ENCODE peak calls at places on chromosomes 7 and 10, in eight cellular contexts. F is OCI-LY7; Z is IMR-90; H is WTC11; U is activated CD8-positive, alpha-beta T cell treated with anti-CD3 and anti-CD28 coated beads for 36 hours; B is stomach; G is neural crest cell; D is CD8-positive, alpha-beta T cell. E is an unnamed sample.

GRCh38 chr10:86366902-86367338 is 325 bp upstream of the GRID1 start:
- DNase-seq in U (no peak), B (no peak), Z (no peak), H (no peak), F (no peak), G (peak), D (no peak), E (no peak)

GRCh38 chr7:2487586-2488271 is 11.5 kb upstream of the GRIFIN start:
- DNase-seq in B (no peak), H (no peak), F (no peak), U (no peak), D (no peak), G (no peak), Z (no peak), E (no peak)

GRCh38 chr7:117385340-117386124 is 41.8 kb downstream of the ASZ1 start:
- DNase-seq in G (no peak), F (peak), Z (peak), U (no peak), H (no peak), B (no peak), D (no peak), E (peak)

GRCh38 chr10:96509017-96509641 is 4.6 kb downstream of the TLL2 start:
- DNase-seq in D (no peak), G (no peak), H (no peak), F (no peak), U (no peak), B (no peak), Z (peak), E (no peak)

GRCh38 chr7:149662591-149663095 is 110.7 kb downstream of the ZNF467 start:
- DNase-seq in F (peak), D (peak), G (peak), B (peak), H (peak), Z (peak), U (peak), E (peak)

GRCh38 chr7:135389971-135390370 is 119.9 kb downstream of the CNOT4 start:
- DNase-seq in Z (no peak), B (no peak), G (no peak), U (no peak), D (no peak), H (no peak), F (no peak), E (no peak)

GRCh38 chr10:7410800-7411670 is at the start of gene SFMBT2:
- DNase-seq in G (peak), F (peak), H (peak), D (no peak), B (peak), U (peak), Z (peak), E (peak)

GRCh38 chr7:85750454-85750949 is 563.6 kb upstream of the SEMA3D start:
- DNase-seq in U (peak), D (no peak), F (peak), Z (peak), H (peak), B (no peak), G (peak), E (peak)

GRCh38 chr10:72682626-72683025 is 9.3 kb upstream of the MCU start:
- DNase-seq in G (no peak), Z (no peak), D (no peak), F (no peak), U (no peak), B (no peak), H (no peak), E (no peak)

GRCh38 chr10:26698909-26699308 is 1.4 kb downstream of the PDSS1 start:
- DNase-seq in G (no peak), U (no peak), F (no peak), B (no peak), H (no peak), Z (no peak), D (no peak), E (no peak)

GRCh38 chr10:28774051-28774995 is 97.0 kb downstream of the BAMBI start:
- DNase-seq in D (no peak), F (no peak), Z (no peak), U (no peak), G (no peak), H (no peak), B (no peak), E (no peak)

GRCh38 chr7:133051066-133051465 is 30.8 kb downstream of the CHCHD3 start:
- DNase-seq in F (peak), G (no peak), Z (peak), U (no peak), B (no peak), D (no peak), H (no peak), E (peak)

GRCh38 chr10:86203162-86203905 is 163.3 kb downstream of the GRID1 start:
- DNase-seq in U (peak), F (peak), G (peak), Z (peak), B (no peak), D (no peak), H (peak), E (peak)

GRCh38 chr10:43128958-43129706 is 9.1 kb upstream of the CSGALNACT2 start:
- DNase-seq in H (no peak), G (no peak), Z (peak), F (no peak), B (peak), U (peak), D (no peak), E (peak)

GRCh38 chr10:131246089-131246488 is 65.4 kb downstream of the TCERG1L start:
- DNase-seq in G (no peak), H (no peak), Z (no peak), B (no peak), U (no peak), D (no peak), F (no peak), E (no peak)

GRCh38 chr7:26093023-26093422 is 59.0 kb upstream of the NFE2L3 start:
- DNase-seq in D (no peak), B (no peak), Z (no peak), U (no peak), G (no peak), H (no peak), F (no peak), E (no peak)

GRCh38 chr7:26087321-26088091 is 64.5 kb upstream of the NFE2L3 start:
- DNase-seq in U (no peak), Z (no peak), F (no peak), H (no peak), G (no peak), D (no peak), B (no peak), E (no peak)

GRCh38 chr7:26090927-26091519 is 61.0 kb upstream of the NFE2L3 start:
- DNase-seq in G (no peak), B (no peak), F (peak), U (peak), H (no peak), D (no peak), Z (peak), E (peak)

DNA sequence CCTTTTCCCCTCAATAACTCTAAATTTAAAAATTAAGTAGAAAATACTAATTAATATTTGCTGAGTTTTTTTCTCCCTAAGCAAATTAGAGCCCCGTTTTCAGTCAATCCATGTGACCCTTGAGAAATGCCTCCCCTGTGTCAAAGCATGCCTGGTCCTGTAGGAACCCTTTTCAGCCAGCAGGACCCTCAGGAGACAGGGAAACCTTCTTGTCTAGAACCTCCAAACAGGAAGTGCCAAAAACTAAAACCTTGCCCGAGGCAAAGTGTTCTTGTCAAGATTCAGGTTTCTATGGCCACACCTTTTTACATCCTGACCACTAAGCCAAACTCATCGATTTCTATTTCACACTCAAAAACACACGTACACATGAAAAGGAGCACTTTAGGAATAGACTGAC is 60.1 kb upstream of the NFE2L3 start:
- DNase-seq in H (no peak), G (no peak), B (no peak), D (no peak), Z (peak), F (peak), U (peak), E (no peak)
- TF ChIP-seq CTCF in H (no peak), G (peak), B (no peak), D (no peak), Z (peak), F (no peak), U (no peak), E (no peak)

GRCh38 chr10:47049056-47049851 is 138.0 kb downstream of the PTPN20 start:
- DNase-seq in F (no peak), H (no peak), D (no peak), G (no peak), U (no peak), Z (no peak), B (peak), E (no peak)

GRCh38 chr10:47047577-47048532 is 136.6 kb downstream of the PTPN20 start:
- DNase-seq in Z (peak), U (peak), H (peak), D (peak), F (peak), B (peak), G (peak), E (peak)

GRCh38 chr10:47049906-47050305 is 138.7 kb downstream of the PTPN20 start:
- DNase-seq in Z (no peak), U (no peak), F (no peak), D (no peak), B (peak), H (no peak), G (no peak), E (no peak)

GRCh38 chr10:47047127-47047504 is 135.9 kb downstream of the PTPN20 start:
- DNase-seq in B (no peak), F (no peak), U (no peak), Z (no peak), H (peak), G (no peak), D (no peak), E (no peak)

GRCh38 chr10:47048533-47048905 is 137.3 kb downstream of the PTPN20 start:
- DNase-seq in F (no peak), B (peak), G (no peak), H (peak), U (peak), D (no peak), Z (no peak), E (no peak)
- TF ChIP-seq CTCF in F (no peak), B (no peak), G (no peak), H (no peak), U (no peak), D (no peak), Z (no peak), E (no peak)

DNA sequence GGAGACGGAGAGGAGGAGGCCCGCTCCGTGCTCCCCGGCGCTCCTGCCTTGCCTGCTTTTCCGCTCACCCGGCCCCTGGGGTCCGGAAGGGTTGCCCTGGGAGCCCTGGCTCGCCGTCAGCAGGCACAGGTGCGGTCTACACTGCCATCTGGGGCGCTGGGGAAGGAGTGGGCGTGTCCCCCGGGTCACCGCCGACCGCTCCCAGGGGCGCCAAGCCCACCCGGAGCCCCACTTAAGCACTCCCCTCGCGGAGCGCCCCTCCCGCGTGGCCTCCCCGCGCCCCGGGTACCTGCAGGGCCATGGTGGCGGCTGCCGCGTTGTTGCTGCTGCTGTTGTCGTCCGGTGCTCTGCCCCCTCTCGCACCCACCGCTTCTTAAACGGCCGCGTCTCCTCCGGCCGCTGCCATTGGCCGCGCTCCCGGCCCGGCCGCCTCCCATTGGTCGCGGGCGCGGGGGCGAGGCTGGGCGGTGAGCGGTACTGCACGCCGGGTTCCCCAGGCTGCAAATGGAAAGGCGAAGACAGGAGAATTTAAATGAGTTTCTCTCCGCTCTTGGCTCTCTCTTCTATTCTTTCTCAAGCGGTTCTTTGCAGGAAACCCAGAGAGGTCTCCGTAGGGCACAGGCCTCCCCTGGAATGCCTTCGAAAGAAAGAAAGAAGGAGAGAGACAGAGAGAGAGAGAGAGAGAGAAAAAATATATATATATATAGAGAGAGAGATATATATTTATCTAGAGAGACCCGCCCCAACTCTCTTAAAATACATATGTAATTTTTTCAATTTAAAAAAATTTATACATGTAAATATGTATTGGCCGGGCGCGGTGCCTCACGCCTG is at the start of gene ACBD7:
- DNase-seq in Z (peak), G (peak), H (peak), B (peak), D (peak), F (peak), U (peak), E (peak)
- TF ChIP-seq CTCF in Z (peak), G (peak), H (no peak), B (no peak), D (peak), F (peak), U (peak), E (no peak)

GRCh38 chr7:123719481-123719806 is 29.4 kb downstream of the WASL start:
- DNase-seq in G (no peak), B (no peak), U (no peak), Z (no peak), F (no peak), D (no peak), H (no peak), E (no peak)
- TF ChIP-seq CTCF in G (no peak), B (no peak), U (no peak), Z (no peak), F (no peak), D (no peak), H (no peak), E (no peak)

GRCh38 chr10:132446661-132447445 is 49.9 kb downstream of the PWWP2B start:
- DNase-seq in G (no peak), U (peak), Z (peak), F (peak), B (peak), H (no peak), D (peak), E (no peak)
- TF ChIP-seq CTCF in G (peak), U (peak), Z (peak), F (peak), B (no peak), H (no peak), D (peak), E (no peak)

GRCh38 chr10:79491171-79491835 is 21.0 kb upstream of the EIF5AL1 start:
- DNase-seq in D (no peak), Z (no peak), B (no peak), H (no peak), U (no peak), G (no peak), F (peak), E (no peak)
- TF ChIP-seq CTCF in D (no peak), Z (no peak), B (no peak), H (no peak), U (no peak), G (no peak), F (peak), E (no peak)

DNA sequence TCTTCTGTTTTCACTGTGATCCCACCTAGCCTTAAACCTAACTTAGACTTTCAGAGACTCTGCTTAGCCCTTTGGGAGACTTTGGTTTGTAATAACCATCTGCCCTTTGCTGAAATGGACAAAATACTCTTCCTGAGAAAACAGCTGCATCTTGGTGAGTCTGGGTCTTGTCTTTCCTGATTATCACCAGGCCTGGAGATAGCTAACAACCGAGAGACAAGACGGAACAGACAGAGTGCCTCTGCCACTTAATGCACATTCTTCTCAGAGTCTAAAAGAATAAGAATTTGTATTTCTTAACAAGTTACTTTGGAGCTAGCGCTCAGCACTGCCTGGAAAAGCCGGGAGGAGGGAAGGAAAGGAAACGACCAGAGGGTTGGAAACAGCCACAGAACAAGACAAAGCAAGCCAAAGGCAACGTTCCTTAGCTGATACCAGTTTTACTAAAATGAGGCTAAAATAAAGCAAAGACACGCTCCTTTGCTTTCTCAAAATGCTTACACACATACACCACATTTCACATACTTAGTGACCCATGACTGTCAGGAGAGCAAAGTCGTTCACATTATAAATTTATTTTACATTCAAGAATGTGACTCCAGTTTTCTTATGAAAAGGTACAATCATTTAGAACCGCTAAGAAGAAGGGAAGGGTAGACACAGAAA is 70.3 kb upstream of the DGKI start:
- DNase-seq in G (no peak), Z (no peak), F (no peak), U (no peak), B (no peak), D (no peak), H (no peak), E (no peak)
- TF ChIP-seq CTCF in G (no peak), Z (no peak), F (no peak), U (no peak), B (no peak), D (no peak), H (no peak), E (no peak)

DNA sequence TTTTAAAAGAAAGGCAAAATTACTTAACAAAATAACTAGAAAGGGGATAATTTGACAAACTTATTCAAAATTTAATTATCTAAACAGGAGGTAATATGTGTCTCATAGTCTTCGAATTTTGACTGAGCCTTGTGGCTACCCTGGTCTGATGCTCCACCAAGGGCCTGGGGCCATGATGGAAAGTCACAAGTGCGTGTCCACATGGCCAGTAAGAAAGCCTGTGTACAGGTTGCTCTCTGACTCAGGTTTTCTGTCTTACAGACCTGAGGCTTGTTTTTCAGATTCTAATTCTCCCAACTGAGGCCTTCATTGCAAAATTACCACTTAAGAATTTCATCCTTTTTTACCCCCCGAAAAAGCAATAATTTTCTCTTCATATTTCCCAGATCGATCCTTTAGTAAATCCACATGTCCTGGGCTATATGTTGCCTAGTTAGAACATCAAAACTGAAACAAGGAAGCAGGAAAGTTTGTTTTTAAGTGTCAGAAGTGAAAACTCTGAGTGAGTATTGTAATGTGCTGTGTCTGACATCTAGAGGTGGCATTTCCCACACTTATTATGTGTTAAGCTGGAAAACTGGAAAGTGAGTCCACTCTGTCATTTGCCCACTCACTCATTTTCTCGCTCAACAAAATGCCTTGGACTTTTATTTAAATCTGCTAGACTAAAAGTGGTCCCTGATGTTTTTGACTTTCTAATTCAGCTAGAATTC is 10.0 kb downstream of the CYP3A43 start:
- DNase-seq in F (peak), D (no peak), B (no peak), H (no peak), G (no peak), Z (no peak), U (peak), E (peak)
- TF ChIP-seq CTCF in F (peak), D (no peak), B (no peak), H (no peak), G (no peak), Z (no peak), U (peak), E (peak)

E was measured in GM13976.